ENCODE peak calls at places on chromosomes 5 and 9, in six cellular contexts. J is AG10803, C is GM06990, U is endodermal cell, Y is thyroid gland, R is BJ. T is an unnamed sample.

GRCh38 chr5:79021753-79022152 is 36.6 kb upstream of the ARSB start:
- DNase-seq in C (no peak), R (no peak), U (peak; percentile 41), Y (no peak), J (no peak), T (no peak)

GRCh38 chr5:79517601-79518000 is 3.7 kb upstream of the HOMER1 start:
- DNase-seq in J (no peak), C (no peak), Y (no peak), U (no peak), R (no peak), T (no peak)

GRCh38 chr9:74497750-74498615 is 848 bp downstream of the RORB start:
- DNase-seq in J (peak; percentile 9), R (no peak), Y (peak; percentile 57), C (peak; percentile 18), U (peak; percentile 85), T (no peak)

GRCh38 chr5:115507682-115508081 is 36.9 kb downstream of the FEM1C start:
- DNase-seq in Y (no peak), C (no peak), R (peak; percentile 70), J (peak; percentile 82), U (no peak), T (no peak)

GRCh38 chr5:172420215-172420934 is 34.0 kb downstream of the SH3PXD2B start:
- DNase-seq in C (peak; percentile 52), R (peak; percentile 70), Y (peak; percentile 27), U (peak; percentile 75), J (peak; percentile 99), T (peak; percentile 86)

GRCh38 chr9:70479880-70480291 is 65.4 kb upstream of the KLF9 start:
- DNase-seq in R (no peak), Y (peak; percentile 60), U (peak; percentile 70), J (peak; percentile 73), C (no peak), T (peak; percentile 54)

GRCh38 chr9:98850851-98851729 is 43.6 kb downstream of the GALNT12 start:
- DNase-seq in Y (no peak), R (no peak), C (no peak), J (no peak), U (peak; percentile 90), T (no peak)

GRCh38 chr9:106878081-106878837 is 15.3 kb downstream of the ZNF462 start:
- DNase-seq in C (no peak), R (no peak), J (no peak), Y (no peak), U (peak; percentile 61), T (no peak)

GRCh38 chr9:81915801-81916505 is 12.3 kb upstream of the SPATA31D4 start:
- DNase-seq in J (peak; percentile 18), U (no peak), Y (no peak), C (no peak), R (no peak), T (no peak)

GRCh38 chr5:97182571-97183099 is 412 bp downstream of the RIOK2 start:
- DNase-seq in C (no peak), J (peak; percentile 58), R (peak; percentile 8), U (no peak), Y (no peak), T (no peak)

GRCh38 chr5:24644757-24645156 is at the start of gene CDH10:
- DNase-seq in U (peak; percentile 96), J (peak; percentile 25), Y (no peak), R (no peak), C (no peak), T (no peak)

GRCh38 chr5:2627867-2628266 is 123.6 kb downstream of the IRX2 start:
- DNase-seq in U (no peak), Y (no peak), R (no peak), J (no peak), C (no peak), T (no peak)

GRCh38 chr5:139698461-139699146 is 50.5 kb downstream of the CXXC5 start:
- DNase-seq in R (no peak), Y (peak; percentile 85), U (peak; percentile 97), C (no peak), J (peak; percentile 86), T (peak; percentile 72)

GRCh38 chr5:71982717-71983395 is 124.4 kb upstream of the MAP1B start:
- DNase-seq in J (no peak), R (no peak), C (peak; percentile 15), Y (no peak), U (no peak), T (no peak)

GRCh38 chr9:20904995-20905394 is 126.4 kb downstream of the HACD4 start:
- DNase-seq in J (no peak), R (no peak), C (no peak), Y (no peak), U (no peak), T (no peak)

GRCh38 chr5:138696501-138696900 is 56.7 kb upstream of the CTNNA1 start:
- DNase-seq in J (peak; percentile 33), Y (no peak), U (peak; percentile 56), R (no peak), C (no peak), T (no peak)

GRCh38 chr5:164345173-164345572 is 839.8 kb downstream of the MAT2B start:
- DNase-seq in J (peak; percentile 42), C (no peak), R (no peak), U (no peak), Y (peak; percentile 73), T (no peak)

GRCh38 chr5:15929616-15930303 is 249.8 kb downstream of the MARCHF11 start:
- DNase-seq in C (no peak), R (peak; percentile 42), U (no peak), Y (no peak), J (peak; percentile 89), T (no peak)

GRCh38 chr9:137149942-137150484 is 11.1 kb downstream of the GRIN1 start:
- DNase-seq in Y (no peak), J (no peak), U (no peak), C (peak; percentile 69), R (no peak), T (no peak)

GRCh38 chr5:119074419-119074818 is 3.5 kb downstream of the DMXL1 start:
- DNase-seq in J (no peak), C (peak; percentile 51), U (no peak), R (no peak), Y (no peak), T (no peak)

GRCh38 chr9:69811329-69811989 is 9.2 kb upstream of the CFAP95 start:
- DNase-seq in Y (no peak), C (no peak), U (no peak), J (no peak), R (no peak), T (no peak)

GRCh38 chr9:122216798-122217418 is 11.8 kb downstream of the LHX6 start:
- DNase-seq in C (no peak), R (no peak), J (no peak), U (peak; percentile 48), Y (no peak), T (no peak)

GRCh38 chr9:122217640-122218039 is 11.1 kb downstream of the LHX6 start:
- DNase-seq in R (no peak), Y (no peak), U (peak; percentile 17), C (no peak), J (no peak), T (no peak)

GRCh38 chr9:122219856-122220672 is 8.7 kb downstream of the LHX6 start:
- DNase-seq in J (no peak), Y (peak; percentile 46), R (no peak), C (no peak), U (peak; percentile 78), T (no peak)

GRCh38 chr9:122218885-122219855 is 9.6 kb downstream of the LHX6 start:
- DNase-seq in R (no peak), C (no peak), Y (no peak), U (peak; percentile 81), J (no peak), T (no peak)

GRCh38 chr9:122218070-122218884 is 10.5 kb downstream of the LHX6 start:
- DNase-seq in C (no peak), J (peak; percentile 25), Y (no peak), R (no peak), U (peak; percentile 36), T (no peak)
- H3K4me3 ChIP-seq in C (no peak overlapping the region), J (no peak overlapping the region), Y (no peak overlapping the region), R (no peak overlapping the region), U (no peak overlapping the region), T (no peak overlapping the region)

DNA sequence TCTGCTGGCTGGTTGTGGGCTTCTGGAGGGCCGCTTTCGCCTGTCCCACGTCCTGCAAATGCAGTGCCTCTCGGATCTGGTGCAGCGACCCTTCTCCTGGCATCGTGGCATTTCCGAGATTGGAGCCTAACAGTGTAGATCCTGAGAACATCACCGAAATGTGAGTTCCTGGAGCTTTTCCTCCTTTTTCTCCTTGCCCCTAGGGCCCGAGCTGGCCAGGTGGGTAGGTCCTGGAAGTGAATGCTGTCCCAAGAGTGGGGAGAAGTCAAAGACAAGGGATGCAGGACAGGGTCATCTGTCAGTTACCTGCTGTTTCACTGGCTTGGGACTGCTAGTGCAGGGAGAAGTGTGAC is 1.2 kb downstream of the NTRK2 start:
- DNase-seq in Y (no peak), C (no peak), R (no peak), U (no peak), J (no peak), T (no peak)
- H3K4me3 ChIP-seq in Y (peak overlapping the region; percentile 94), C (no peak overlapping the region), R (no peak overlapping the region), U (peak overlapping the region; percentile 83), J (no peak overlapping the region), T (peak overlapping the region; percentile 44)

GRCh38 chr5:58455495-58455894 is 4.4 kb downstream of the PLK2 start:
- DNase-seq in J (no peak), C (no peak), Y (no peak), U (no peak), R (no peak), T (no peak)
- H3K4me3 ChIP-seq in J (no peak overlapping the region), C (no peak overlapping the region), Y (no peak overlapping the region), U (no peak overlapping the region), R (no peak overlapping the region), T (no peak overlapping the region)

GRCh38 chr9:129612815-129613519 is 7.9 kb downstream of the C9orf50 start:
- DNase-seq in U (no peak), R (no peak), J (no peak), Y (no peak), C (no peak), T (no peak)

GRCh38 chr9:129612123-129612522 is 8.8 kb downstream of the C9orf50 start:
- DNase-seq in R (no peak), Y (no peak), U (no peak), J (no peak), C (no peak), T (no peak)

GRCh38 chr9:129615407-129616285 is 5.3 kb downstream of the C9orf50 start:
- DNase-seq in U (no peak), R (no peak), C (no peak), Y (no peak), J (no peak), T (no peak)

GRCh38 chr9:129614932-129615331 is 6.0 kb downstream of the C9orf50 start:
- DNase-seq in C (no peak), J (no peak), Y (no peak), R (no peak), U (no peak), T (no peak)

DNA sequence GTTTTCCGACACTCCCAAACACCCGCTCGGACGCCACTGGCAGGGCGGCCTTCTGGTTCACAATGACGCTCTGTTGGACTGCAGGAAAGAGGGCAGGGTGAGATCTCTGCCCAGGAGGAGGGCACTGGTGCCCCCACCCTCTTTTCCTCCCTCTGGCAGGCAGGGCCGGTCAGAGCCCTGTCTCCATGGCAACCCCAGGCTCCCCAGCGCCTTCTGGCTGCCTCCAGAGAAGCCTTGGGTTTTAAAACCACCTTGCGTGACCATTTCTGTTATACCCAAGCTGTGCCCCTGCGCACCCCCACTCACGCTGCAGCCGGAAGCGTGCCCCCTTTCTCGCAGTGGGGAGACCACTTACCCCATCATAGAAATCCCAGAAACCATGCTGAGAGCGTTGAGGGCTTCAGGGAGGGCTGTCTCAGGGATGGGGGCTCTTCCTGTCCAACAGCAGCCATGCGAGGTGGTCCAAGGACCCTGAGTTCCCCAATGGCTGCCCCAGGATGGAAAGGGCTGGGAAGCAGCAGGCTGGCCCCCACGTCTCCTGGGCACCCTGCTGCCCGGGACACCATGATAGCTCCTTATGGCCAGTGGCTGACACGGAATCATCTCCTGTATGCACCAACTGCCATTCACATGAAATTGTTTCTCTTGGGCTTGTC is 7.3 kb downstream of the C9orf50 start:
- DNase-seq in R (no peak), C (no peak), Y (peak; percentile 90), J (no peak), U (no peak), T (no peak)
- H3K4me3 ChIP-seq in R (no peak overlapping the region), C (no peak overlapping the region), Y (no peak overlapping the region), J (no peak overlapping the region), U (no peak overlapping the region), T (no peak overlapping the region)